ENCODE peak calls at places on chromosome 9, in ten cellular contexts. M is lower leg skin, O is spleen, B is DND-41, Y is GM23248, V is aorta, W is brain microvascular endothelial cell, U is esophagus squamous epithelium, H is astrocyte of the spinal cord, L is neuronal stem cell. S is an unnamed sample.

GRCh38 chr9:111805841-111806241 is 11.1 kb upstream of the SHOC1 start:
- DNase-seq in M (no peak), O (no peak), B (no peak), Y (peak; percentile 71), V (no peak), W (peak; percentile 34), U (no peak), H (peak; percentile 57), L (no peak), S (no peak)

GRCh38 chr9:96651626-96652025 is 3.5 kb downstream of the PRXL2C start:
- DNase-seq in M (no peak), O (no peak), B (no peak), Y (peak; percentile 63), V (no peak), W (no peak), U (no peak), H (peak; percentile 36), L (no peak), S (peak; percentile 14)

GRCh38 chr9:118529210-118529609 is 825.0 kb downstream of the TLR4 start:
- DNase-seq in M (no peak), O (no peak), B (no peak), Y (peak; percentile 66), V (no peak), W (peak; percentile 75), U (no peak), H (peak; percentile 44), L (no peak), S (no peak)

GRCh38 chr9:79061766-79062165 is 510.0 kb upstream of the TLE4 start:
- DNase-seq in M (no peak), O (no peak), B (no peak), Y (no peak), V (no peak), W (no peak), U (no peak), H (no peak), L (no peak), S (no peak)

GRCh38 chr9:15086096-15087030 is 176.1 kb upstream of the FREM1 start:
- DNase-seq in M (no peak), O (no peak), B (no peak), Y (peak; percentile 6), V (no peak), W (no peak), U (no peak), H (no peak), L (no peak), S (no peak)

GRCh38 chr9:29006603-29007002 is 1433.3 kb upstream of the C9orf72 start:
- DNase-seq in M (no peak), O (no peak), B (no peak), Y (no peak), V (no peak), W (no peak), U (no peak), H (no peak), L (no peak), S (no peak)

GRCh38 chr9:136773386-136774044 is 9.2 kb upstream of the LCN15 start:
- DNase-seq in M (no peak), O (peak; percentile 89), B (peak; percentile 43), Y (peak; percentile 42), V (peak; percentile 76), W (no peak), U (no peak), H (no peak), L (no peak), S (no peak)

GRCh38 chr9:98989036-98990000 is 45.6 kb downstream of the COL15A1 start:
- DNase-seq in M (peak; percentile 92), O (no peak), B (no peak), Y (peak; percentile 100), V (peak; percentile 93), W (peak; percentile 100), U (no peak), H (peak; percentile 100), L (no peak), S (no peak)

GRCh38 chr9:89425921-89426388 is 72.0 kb downstream of the SEMA4D start:
- DNase-seq in M (no peak), O (no peak), B (no peak), Y (peak; percentile 14), V (no peak), W (no peak), U (no peak), H (peak; percentile 66), L (no peak), S (no peak)

GRCh38 chr9:16344343-16344742 is 526.1 kb downstream of the BNC2 start:
- DNase-seq in M (no peak), O (no peak), B (no peak), Y (peak; percentile 92), V (no peak), W (peak; percentile 76), U (no peak), H (peak; percentile 95), L (no peak), S (no peak)

GRCh38 chr9:70021026-70021571 is 22.5 kb upstream of the MAMDC2 start:
- DNase-seq in M (peak; percentile 88), O (no peak), B (no peak), Y (peak; percentile 91), V (no peak), W (peak; percentile 89), U (no peak), H (peak; percentile 94), L (no peak), S (no peak)

GRCh38 chr9:83476513-83476912 is 61.7 kb downstream of the FRMD3 start:
- DNase-seq in M (no peak), O (no peak), B (no peak), Y (no peak), V (no peak), W (no peak), U (no peak), H (no peak), L (no peak), S (no peak)

GRCh38 chr9:136342191-136343120 is 15.1 kb downstream of the GPSM1 start:
- DNase-seq in M (peak; percentile 95), O (peak; percentile 90), B (peak; percentile 30), Y (peak; percentile 64), V (peak; percentile 93), W (peak; percentile 43), U (no peak), H (peak; percentile 71), L (peak; percentile 94), S (peak; percentile 33)

GRCh38 chr9:129983891-129984290 is 59.1 kb downstream of the FNBP1 start:
- DNase-seq in M (no peak), O (no peak), B (no peak), Y (peak; percentile 73), V (no peak), W (no peak), U (no peak), H (peak; percentile 63), L (no peak), S (no peak)

GRCh38 chr9:91146391-91147019 is 215.2 kb downstream of the AUH start:
- DNase-seq in M (peak; percentile 80), O (no peak), B (no peak), Y (no peak), V (no peak), W (no peak), U (no peak), H (no peak), L (no peak), S (no peak)

GRCh38 chr9:131697097-131697496 is 42.8 kb downstream of the RAPGEF1 start:
- DNase-seq in M (peak; percentile 80), O (no peak), B (no peak), Y (peak; percentile 9), V (no peak), W (no peak), U (no peak), H (peak; percentile 59), L (no peak), S (no peak)

GRCh38 chr9:115262477-115262876 is 144.5 kb upstream of the TNC start:
- DNase-seq in M (no peak), O (no peak), B (peak; percentile 8), Y (peak; percentile 69), V (no peak), W (peak; percentile 47), U (no peak), H (peak; percentile 90), L (no peak), S (no peak)

GRCh38 chr9:93589688-93590087 is 13.3 kb downstream of the PHF2 start:
- DNase-seq in M (peak; percentile 73), O (peak; percentile 71), B (peak; percentile 3), Y (peak; percentile 46), V (peak; percentile 47), W (peak; percentile 40), U (no peak), H (peak; percentile 26), L (peak; percentile 21), S (no peak)
- H3K4me3 ChIP-seq in M (no peak overlapping the region), O (no peak overlapping the region), B (no peak overlapping the region), Y (no peak overlapping the region), V (no peak overlapping the region), W (no peak overlapping the region), U (no peak overlapping the region), H (no peak overlapping the region), L (no peak overlapping the region), S (no peak overlapping the region)

GRCh38 chr9:33445941-33446506 is 1.4 kb downstream of the AQP3 start:
- DNase-seq in M (no peak), O (no peak), B (no peak), Y (no peak), V (no peak), W (no peak), U (no peak), H (no peak), L (no peak), S (no peak)
- H3K4me3 ChIP-seq in M (peak overlapping the region; percentile 4), O (peak overlapping the region; percentile 49), B (peak overlapping the region; percentile 52), Y (no peak overlapping the region), V (no peak overlapping the region), W (no peak overlapping the region), U (peak overlapping the region; percentile 70), H (no peak overlapping the region), L (no peak overlapping the region), S (peak overlapping the region; percentile 68)

DNA sequence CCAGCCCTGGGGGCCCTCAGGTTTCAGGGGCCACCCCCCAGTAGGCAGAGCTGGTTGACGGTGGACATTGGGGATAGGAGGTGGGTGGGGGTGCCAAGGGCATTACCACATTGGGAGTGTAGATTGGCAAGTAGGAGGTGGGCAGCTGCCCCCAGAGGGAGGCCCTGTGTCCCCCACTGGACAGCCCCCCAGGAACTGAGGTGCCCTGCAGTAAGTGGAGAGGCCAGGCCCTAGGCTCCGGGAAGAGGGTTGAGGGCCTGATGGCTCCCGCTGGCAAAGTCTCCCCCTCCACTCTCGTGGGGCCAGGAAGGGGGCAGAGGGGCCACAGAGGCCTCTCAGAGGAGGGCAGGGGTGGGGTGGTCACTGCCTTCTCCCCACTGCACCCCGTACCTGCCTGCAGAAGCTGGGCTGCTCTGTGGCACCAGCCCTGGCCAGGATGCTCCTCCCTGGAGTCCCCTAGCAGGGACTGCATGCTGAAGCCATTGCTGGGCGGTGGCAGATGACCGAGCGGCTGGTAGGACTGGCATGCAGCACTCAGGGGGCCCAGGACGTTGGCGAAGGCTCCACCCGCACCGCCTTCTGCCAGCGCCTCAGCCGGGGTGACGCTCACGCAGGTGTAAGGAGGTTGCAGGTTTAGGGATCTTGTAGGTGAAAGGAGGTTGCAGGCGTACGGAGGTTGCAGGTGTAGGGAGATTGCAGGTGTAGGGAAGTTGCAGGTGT is 89.6 kb upstream of the CACNA1B start:
- DNase-seq in M (no peak), O (no peak), B (no peak), Y (no peak), V (no peak), W (no peak), U (no peak), H (no peak), L (no peak), S (no peak)
- H3K4me3 ChIP-seq in M (no peak overlapping the region), O (no peak overlapping the region), B (no peak overlapping the region), Y (no peak overlapping the region), V (no peak overlapping the region), W (no peak overlapping the region), U (no peak overlapping the region), H (no peak overlapping the region), L (no peak overlapping the region), S (no peak overlapping the region)

DNA sequence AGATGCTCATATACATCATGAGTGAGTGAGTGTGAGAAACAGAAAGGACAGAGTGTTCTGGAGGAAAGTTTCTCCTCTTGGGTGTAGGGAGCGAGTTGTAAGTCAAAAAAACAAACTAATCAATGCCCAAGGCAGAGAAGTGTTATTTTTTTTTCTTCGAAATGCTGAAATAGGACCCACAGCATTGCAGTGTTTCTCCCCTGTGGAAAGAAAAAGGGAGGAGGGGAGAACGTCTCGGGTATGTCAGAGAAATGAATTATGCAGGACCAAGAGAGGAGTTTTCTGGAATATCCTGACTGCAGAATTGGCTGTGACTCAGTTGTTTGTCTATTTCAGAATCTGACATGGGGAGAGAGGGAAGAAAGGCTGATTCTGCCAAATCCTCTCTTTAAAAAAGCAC is 337.9 kb upstream of the RFX3 start:
- DNase-seq in M (no peak), O (no peak), B (no peak), Y (peak; percentile 15), V (no peak), W (no peak), U (no peak), H (peak; percentile 51), L (no peak), S (no peak)
- H3K4me3 ChIP-seq in M (no peak overlapping the region), O (no peak overlapping the region), B (no peak overlapping the region), Y (peak overlapping the region; percentile 49), V (no peak overlapping the region), W (no peak overlapping the region), U (no peak overlapping the region), H (no peak overlapping the region), L (no peak overlapping the region), S (no peak overlapping the region)

S was measured in CD4-positive, alpha-beta memory T cell.